ENCODE peak calls at places on chromosomes 12 and 14, in six cellular contexts. R is left ventricle myocardium inferior; M is psoas muscle; Z is CD8-positive, alpha-beta memory T cell; Q is heart left ventricle; S is tibial artery. P is an unnamed sample.

GRCh38 chr12:21665816-21666215 is 8.2 kb upstream of the LDHB start:
- DNase-seq in Z (no peak), R (no peak), S (no peak), M (no peak), Q (no peak), P (no peak)

GRCh38 chr14:32825058-32825457 is 113.6 kb upstream of the NPAS3 start:
- DNase-seq in M (no peak), S (no peak), R (no peak), Q (no peak), Z (no peak), P (no peak)

GRCh38 chr14:92520102-92520651 is 6.6 kb downstream of the RIN3 start:
- DNase-seq in Q (no peak), M (no peak), R (no peak), S (no peak), Z (no peak), P (no peak)

GRCh38 chr14:71471604-71472003 is 460.6 kb upstream of the RGS6 start:
- DNase-seq in Z (no peak), R (no peak), S (no peak), M (no peak), Q (no peak), P (no peak)

GRCh38 chr12:125186471-125187147 is 121.4 kb downstream of the AACS start:
- DNase-seq in S (no peak), M (no peak), Z (no peak), R (no peak), Q (peak; percentile 62), P (no peak)

GRCh38 chr12:14418526-14418925 is 53.0 kb downstream of the ATF7IP start:
- DNase-seq in S (no peak), Q (no peak), R (no peak), Z (peak; percentile 57), M (no peak), P (no peak)

GRCh38 chr14:77786148-77786547 is 13.8 kb upstream of the ADCK1 start:
- DNase-seq in Z (no peak), S (no peak), Q (no peak), M (no peak), R (no peak), P (no peak)

GRCh38 chr12:132631357-132632065 is 12.9 kb downstream of the P2RX2 start:
- DNase-seq in S (no peak), R (no peak), Q (no peak), M (no peak), Z (no peak), P (no peak)

GRCh38 chr12:121892673-121893561 is 4.3 kb downstream of the PSMD9 start:
- DNase-seq in Q (no peak), M (no peak), Z (no peak), R (no peak), S (no peak), P (no peak)

GRCh38 chr14:97021571-97022171 is 224.5 kb downstream of the VRK1 start:
- DNase-seq in S (no peak), M (no peak), Q (no peak), Z (no peak), R (no peak), P (no peak)

GRCh38 chr14:55446127-55446736 is 5.8 kb upstream of the TBPL2 start:
- DNase-seq in M (no peak), R (no peak), Q (no peak), S (peak; percentile 47), Z (peak; percentile 33), P (peak; percentile 56)

GRCh38 chr14:103127861-103128598 is 4.8 kb downstream of the TNFAIP2 start:
- DNase-seq in R (no peak), Z (no peak), S (no peak), Q (peak; percentile 43), M (no peak), P (no peak)

GRCh38 chr12:103546959-103547358 is 40.1 kb upstream of the STAB2 start:
- DNase-seq in Z (no peak), M (no peak), R (no peak), S (no peak), Q (no peak), P (no peak)

GRCh38 chr12:51368640-51369517 is 22.3 kb downstream of the GALNT6 start:
- DNase-seq in Z (peak; percentile 96), Q (peak; percentile 78), R (no peak), M (peak; percentile 26), S (no peak), P (peak; percentile 94)

GRCh38 chr14:94366146-94366887 is 22.1 kb downstream of the SERPINA1 start:
- DNase-seq in Z (no peak), S (no peak), R (no peak), Q (no peak), M (no peak), P (no peak)

GRCh38 chr12:100919116-100919515 is 124.5 kb downstream of the ANO4 start:
- DNase-seq in Z (no peak), S (no peak), Q (no peak), R (no peak), M (no peak), P (no peak)

GRCh38 chr14:105899071-105899641 is 372.8 kb downstream of the TMEM121 start:
- DNase-seq in Q (peak; percentile 37), R (no peak), Z (no peak), S (no peak), M (peak; percentile 9), P (no peak)

GRCh38 chr12:57367121-57367520 is 63.7 kb downstream of the R3HDM2 start:
- DNase-seq in Q (no peak), S (no peak), M (no peak), Z (no peak), R (no peak), P (no peak)

GRCh38 chr14:36879558-36879957 is 217.9 kb downstream of the PAX9 start:
- DNase-seq in Q (no peak), R (no peak), S (no peak), M (no peak), Z (no peak), P (no peak)

GRCh38 chr14:53608369-53608768 is 348.3 kb downstream of the BMP4 start:
- DNase-seq in R (no peak), M (no peak), Z (no peak), S (no peak), Q (no peak), P (no peak)

GRCh38 chr14:58639842-58640484 is 2.2 kb downstream of the DACT1 start:
- DNase-seq in M (no peak), Z (no peak), S (peak; percentile 50), R (no peak), Q (no peak), P (no peak)

GRCh38 chr12:122063691-122064033 is 14.9 kb upstream of the MLXIP start:
- DNase-seq in S (no peak), R (no peak), Z (no peak), Q (no peak), M (no peak), P (no peak)

GRCh38 chr12:92674500-92674899 is 28.3 kb upstream of the PLEKHG7 start:
- DNase-seq in S (no peak), R (no peak), Z (no peak), M (no peak), Q (no peak), P (no peak)

GRCh38 chr12:64691793-64692583 is 67.2 kb downstream of the GNS start:
- DNase-seq in M (no peak), Q (no peak), S (no peak), R (no peak), Z (no peak), P (no peak)

GRCh38 chr14:96085369-96085768 is 46.2 kb downstream of the C14orf132 start:
- DNase-seq in Q (no peak), Z (no peak), S (no peak), R (no peak), M (no peak), P (no peak)

GRCh38 chr14:77965919-77966435 is 166.1 kb downstream of the ADCK1 start:
- DNase-seq in M (no peak), Z (no peak), Q (no peak), R (no peak), S (no peak), P (no peak)

GRCh38 chr14:28494196-28494595 is 272.4 kb upstream of the FOXG1 start:
- DNase-seq in R (no peak), M (no peak), S (no peak), Q (no peak), Z (no peak), P (no peak)

GRCh38 chr14:31418440-31418839 is 1.9 kb downstream of the HEATR5A start:
- DNase-seq in Q (no peak), S (no peak), Z (no peak), R (no peak), M (no peak), P (no peak)

GRCh38 chr14:31420013-31420318 is 384 bp downstream of the HEATR5A start:
- DNase-seq in M (peak; percentile 65), Z (no peak), S (peak; percentile 33), R (peak; percentile 63), Q (peak; percentile 84), P (no peak)

GRCh38 chr14:31420319-31421081 is at the start of gene HEATR5A:
- DNase-seq in M (peak; percentile 96), Z (peak; percentile 89), S (peak; percentile 94), R (peak; percentile 97), Q (peak; percentile 98), P (peak; percentile 90)

GRCh38 chr14:31419179-31420012 is 954 bp downstream of the HEATR5A start:
- DNase-seq in R (no peak), Z (no peak), S (no peak), Q (no peak), M (no peak), P (no peak)

DNA sequence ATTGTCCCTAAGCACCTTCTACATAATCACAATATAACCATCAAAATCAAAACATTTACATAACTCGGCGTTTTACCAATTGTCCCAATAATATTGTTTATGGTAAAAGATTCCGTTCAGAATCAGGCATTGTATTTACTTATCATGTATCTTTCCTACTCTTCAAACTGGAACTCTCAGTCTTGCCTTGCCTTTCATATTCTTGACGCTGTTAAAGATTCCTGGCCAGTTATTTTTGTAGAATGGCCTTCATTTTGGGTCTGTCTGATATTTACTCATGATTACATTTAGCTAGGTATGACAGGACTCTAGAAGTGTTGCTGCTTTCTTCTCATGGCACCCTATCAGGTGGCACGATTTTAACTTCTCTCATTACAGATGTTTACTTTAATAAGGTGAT is 850 bp upstream of the HEATR5A start:
- DNase-seq in R (no peak), S (no peak), M (no peak), Z (no peak), Q (no peak), P (no peak)
- H3K27ac ChIP-seq in R (peak overlapping the region; percentile 95), S (peak overlapping the region; percentile 85), M (peak overlapping the region; percentile 91), Z (peak overlapping the region; percentile 81), Q (no peak overlapping the region), P (no peak overlapping the region)

DNA sequence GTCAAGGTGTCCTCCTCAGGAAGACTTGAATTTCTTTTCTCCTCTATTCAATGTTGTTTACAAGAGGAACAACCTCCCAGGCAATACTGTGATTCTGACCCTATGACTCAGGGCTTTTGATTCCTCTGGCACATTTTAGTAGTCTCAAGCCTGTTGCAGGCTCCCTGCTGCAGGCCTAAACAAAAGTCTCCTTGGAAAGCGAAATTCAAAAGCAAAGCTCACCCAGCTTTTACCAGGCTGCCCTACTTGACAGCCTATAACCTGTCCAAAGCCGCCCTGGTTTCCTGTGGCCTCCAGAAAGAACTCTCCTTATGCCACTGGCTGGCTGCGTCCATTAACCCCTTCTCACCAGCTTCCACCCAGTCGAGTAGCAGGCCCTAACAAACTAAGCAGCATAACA is 11.6 kb downstream of the FGD6 start:
- DNase-seq in Z (no peak), R (no peak), Q (no peak), M (no peak), S (no peak), P (no peak)
- H3K27ac ChIP-seq in Z (peak overlapping the region; percentile 45), R (peak overlapping the region; percentile 71), Q (peak overlapping the region; percentile 83), M (peak overlapping the region; percentile 48), S (peak overlapping the region; percentile 49), P (no peak overlapping the region)

GRCh38 chr12:6234214-6234613 is 34.0 kb downstream of the CD9 start:
- DNase-seq in S (no peak), M (no peak), Q (no peak), R (no peak), Z (no peak), P (no peak)
- H3K27ac ChIP-seq in S (peak overlapping the region; percentile 30), M (peak overlapping the region; percentile 84), Q (peak overlapping the region; percentile 89), R (peak overlapping the region; percentile 90), Z (no peak overlapping the region), P (no peak overlapping the region)

GRCh38 chr12:24695103-24695502 is 253.8 kb downstream of the BCAT1 start:
- DNase-seq in M (no peak), Q (no peak), Z (no peak), S (no peak), R (no peak), P (no peak)
- H3K27ac ChIP-seq in M (no peak overlapping the region), Q (no peak overlapping the region), Z (peak overlapping the region; percentile 34), S (no peak overlapping the region), R (no peak overlapping the region), P (no peak overlapping the region)